ENCODE peak calls at places on chromosomes 3 and 15, in eight cellular contexts. L, I, H, F, U, A, P and X are unnamed samples.

GRCh38 chr3:38687306-38687705 is 37.8 kb upstream of the SCN5A start:
- DNase-seq in L (no peak), I (no peak), H (no peak), F (no peak), U (no peak), A (no peak), P (no peak), X (no peak)

GRCh38 chr15:62779041-62779810 is 263.3 kb upstream of the TPM1 start:
- DNase-seq in L (no peak), I (peak; percentile 80), H (no peak), F (no peak), U (peak; percentile 53), A (no peak), P (no peak), X (no peak)

GRCh38 chr15:31262901-31263671 is 63.5 kb upstream of the KLF13 start:
- DNase-seq in L (peak; percentile 89), I (peak; percentile 67), H (peak; percentile 90), F (no peak), U (peak; percentile 28), A (no peak), P (peak; percentile 61), X (peak; percentile 40)

GRCh38 chr3:69865920-69866679 is 126.8 kb downstream of the MITF start:
- DNase-seq in L (no peak), I (peak; percentile 53), H (peak; percentile 81), F (no peak), U (no peak), A (no peak), P (no peak), X (peak; percentile 29)

GRCh38 chr3:132867956-132868355 is 145.7 kb upstream of the NPHP3 start:
- DNase-seq in L (no peak), I (peak; percentile 51), H (no peak), F (no peak), U (no peak), A (no peak), P (no peak), X (no peak)

GRCh38 chr3:123935830-123936229 is 25.2 kb downstream of the CCDC14 start:
- DNase-seq in L (no peak), I (no peak), H (no peak), F (no peak), U (no peak), A (no peak), P (no peak), X (no peak)

GRCh38 chr15:50315814-50316630 is 39.0 kb downstream of the GABPB1 start:
- DNase-seq in L (peak; percentile 53), I (peak; percentile 76), H (no peak), F (peak; percentile 40), U (no peak), A (no peak), P (no peak), X (no peak)

GRCh38 chr3:196398782-196399181 is 33.4 kb downstream of the UBXN7 start:
- DNase-seq in L (no peak), I (no peak), H (no peak), F (no peak), U (no peak), A (no peak), P (no peak), X (no peak)

GRCh38 chr3:12807066-12807465 is 10.6 kb downstream of the CAND2 start:
- DNase-seq in L (no peak), I (no peak), H (no peak), F (no peak), U (no peak), A (no peak), P (no peak), X (no peak)

GRCh38 chr15:41285285-41285684 is 47.1 kb downstream of the OIP5 start:
- DNase-seq in L (no peak), I (peak; percentile 11), H (no peak), F (no peak), U (no peak), A (no peak), P (no peak), X (no peak)

GRCh38 chr15:74458473-74458872 is 2.5 kb downstream of the UBL7 start:
- DNase-seq in L (no peak), I (no peak), H (peak; percentile 23), F (no peak), U (no peak), A (no peak), P (no peak), X (no peak)

GRCh38 chr15:29139540-29140459 is 129.8 kb downstream of the NSMCE3 start:
- DNase-seq in L (peak; percentile 56), I (peak; percentile 63), H (peak; percentile 56), F (peak; percentile 98), U (no peak), A (peak; percentile 19), P (no peak), X (peak; percentile 52)

GRCh38 chr15:36645106-36645505 is 65.7 kb downstream of the CDIN1 start:
- DNase-seq in L (no peak), I (peak; percentile 5), H (no peak), F (no peak), U (no peak), A (no peak), P (no peak), X (no peak)

GRCh38 chr3:136428167-136428566 is 178.0 kb downstream of the PCCB start:
- DNase-seq in L (no peak), I (peak; percentile 6), H (no peak), F (no peak), U (no peak), A (no peak), P (no peak), X (no peak)

GRCh38 chr3:17605032-17605431 is 137.4 kb downstream of the TBC1D5 start:
- DNase-seq in L (no peak), I (peak; percentile 84), H (no peak), F (no peak), U (no peak), A (no peak), P (no peak), X (no peak)

GRCh38 chr15:92021765-92022164 is 168.3 kb downstream of the SLCO3A1 start:
- DNase-seq in L (no peak), I (no peak), H (no peak), F (no peak), U (no peak), A (no peak), P (no peak), X (peak; percentile 31)

GRCh38 chr3:50961361-50961760 is 286.6 kb downstream of the DOCK3 start:
- DNase-seq in L (no peak), I (no peak), H (no peak), F (no peak), U (no peak), A (no peak), P (no peak), X (no peak)

GRCh38 chr15:98480858-98481257 is 167.5 kb upstream of the IGF1R start:
- DNase-seq in L (no peak), I (no peak), H (no peak), F (no peak), U (no peak), A (no peak), P (no peak), X (no peak)
- H3K4me3 ChIP-seq in L (no peak overlapping the region), I (no peak overlapping the region), H (no peak overlapping the region), F (no peak overlapping the region), U (no peak overlapping the region), A (no peak overlapping the region), P (no peak overlapping the region), X (no peak overlapping the region)

DNA sequence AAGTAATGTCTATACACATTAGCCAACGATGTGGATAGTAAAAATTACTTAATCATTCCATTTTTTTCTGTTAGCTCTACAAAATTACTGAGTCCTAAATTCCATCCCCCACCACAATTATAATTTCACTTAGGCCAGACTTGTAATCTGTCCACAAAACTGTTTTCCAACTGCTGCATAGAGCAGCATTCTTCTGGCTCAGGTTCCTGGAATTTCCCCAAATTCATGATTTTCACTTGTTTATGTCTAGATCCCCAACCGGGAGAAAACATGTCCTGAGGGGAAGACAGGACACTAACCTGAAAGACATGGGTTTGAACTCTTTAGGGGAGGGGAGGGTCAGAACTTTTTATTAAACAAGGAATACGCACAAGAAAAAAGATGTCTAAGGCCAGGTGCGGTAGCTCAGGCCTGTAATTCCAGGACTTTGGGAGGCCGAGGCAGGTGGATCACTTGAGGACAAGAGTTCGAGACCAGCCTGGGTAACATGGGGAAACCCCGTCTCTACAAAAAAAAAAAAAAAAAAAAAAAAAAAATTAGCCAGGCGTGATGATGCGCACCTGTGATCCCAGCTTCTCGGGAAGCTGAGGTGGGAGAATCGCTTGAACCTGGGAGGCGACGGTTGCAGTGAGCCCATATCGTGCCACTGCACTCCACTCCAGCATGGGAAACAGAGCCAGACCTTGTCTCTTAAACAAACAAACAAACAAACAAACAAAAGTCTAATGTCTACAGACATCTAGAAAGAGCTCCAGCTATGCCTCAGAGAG is 1.5 kb downstream of the ETFA start:
- DNase-seq in L (no peak), I (peak; percentile 22), H (no peak), F (no peak), U (no peak), A (no peak), P (no peak), X (no peak)
- H3K4me3 ChIP-seq in L (peak overlapping the region; percentile 73), I (peak overlapping the region; percentile 33), H (peak overlapping the region; percentile 87), F (no peak overlapping the region), U (peak overlapping the region; percentile 95), A (peak overlapping the region; percentile 88), P (no peak overlapping the region), X (no peak overlapping the region)

DNA sequence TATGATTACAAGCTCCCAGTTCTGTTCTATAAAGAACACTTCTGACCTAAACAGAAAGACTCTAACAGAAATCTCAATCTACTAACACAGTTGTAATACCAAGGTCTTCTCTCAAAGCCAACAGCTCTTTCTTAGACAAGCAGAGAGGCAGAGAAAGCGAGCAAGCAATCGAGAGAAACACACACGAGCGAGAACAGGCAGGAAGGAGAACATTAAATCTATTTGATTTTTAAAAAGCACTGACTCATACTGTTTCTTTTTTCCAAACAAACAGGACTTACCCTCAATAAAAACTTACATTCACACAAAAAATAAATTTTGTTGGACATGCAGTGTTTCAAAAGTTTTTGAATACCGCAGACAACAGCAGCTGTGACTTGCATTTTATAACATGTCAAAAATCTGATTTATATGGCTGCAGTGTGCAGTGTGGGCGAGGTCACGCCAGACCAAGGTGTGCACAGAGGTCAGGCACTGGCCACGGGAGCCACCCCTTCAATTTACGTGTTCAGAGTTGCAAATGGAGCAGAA is at the start of gene NRG4:
- DNase-seq in L (no peak), I (peak; percentile 42), H (peak; percentile 55), F (no peak), U (no peak), A (no peak), P (no peak), X (peak; percentile 25)
- H3K4me3 ChIP-seq in L (no peak within 1 kb of the TSS), I (peak within 1 kb of the TSS; percentile 24), H (peak within 1 kb of the TSS; percentile 9), F (no peak within 1 kb of the TSS), U (no peak within 1 kb of the TSS), A (peak within 1 kb of the TSS; percentile 65), P (no peak within 1 kb of the TSS), X (peak within 1 kb of the TSS; percentile 18)

DNA sequence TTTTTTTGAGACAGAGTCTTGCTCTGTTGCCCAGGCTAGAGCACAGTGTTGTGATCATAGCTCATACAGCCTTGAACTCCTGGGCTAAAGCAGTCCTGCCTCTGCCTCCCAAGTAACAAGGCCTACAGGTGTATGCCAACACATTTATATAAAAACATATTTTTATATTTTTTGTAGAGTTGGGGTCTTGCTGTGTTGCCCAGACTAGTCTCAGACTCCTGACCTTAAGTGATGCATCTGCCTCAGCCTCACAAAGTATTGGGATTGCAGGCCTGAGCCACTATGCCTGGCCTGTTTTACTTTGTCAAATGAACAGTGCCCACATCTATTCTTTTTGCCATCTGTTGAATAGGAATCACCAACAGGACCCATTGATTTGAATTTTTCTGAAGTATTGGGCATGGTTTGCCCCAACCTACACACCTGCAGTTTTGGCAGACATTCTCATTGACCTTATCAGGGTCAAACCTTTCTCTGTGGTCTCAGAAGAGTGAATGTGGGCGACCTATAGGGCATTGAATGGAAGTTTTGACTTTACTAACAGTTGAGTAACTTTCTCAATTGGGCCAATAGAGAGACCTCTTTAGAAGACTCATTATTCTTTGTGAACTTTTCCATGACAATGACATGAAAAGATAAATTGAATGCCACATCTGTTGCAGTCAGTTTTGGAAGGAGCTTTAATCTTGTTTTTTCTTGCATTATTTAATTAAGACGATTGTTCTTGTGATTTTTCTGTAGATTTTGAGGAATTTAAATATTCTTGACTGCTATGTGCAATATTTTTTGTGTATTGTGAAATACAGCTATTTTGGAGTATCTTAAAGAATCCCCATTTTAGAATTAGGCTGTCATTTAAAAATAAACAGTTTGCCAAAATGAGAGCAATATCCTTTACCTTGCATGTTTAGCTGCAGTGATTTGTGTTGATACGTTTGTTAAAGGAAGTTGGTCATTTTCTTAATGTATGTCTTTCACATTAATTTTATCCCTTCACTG is 2.7 kb downstream of the IREB2 start:
- DNase-seq in L (no peak), I (no peak), H (no peak), F (no peak), U (no peak), A (no peak), P (no peak), X (no peak)
- H3K4me3 ChIP-seq in L (no peak overlapping the region), I (no peak overlapping the region), H (no peak overlapping the region), F (no peak overlapping the region), U (no peak overlapping the region), A (no peak overlapping the region), P (no peak overlapping the region), X (no peak overlapping the region)